ENCODE peak calls at places on chromosomes 7 and 10, in ten cellular contexts. One of them, this sample, is unnamed.

GRCh38 chr7:35846816-35847412 is 46.1 kb downstream of the SEPTIN7 start:
- DNase-seq in activated CD8-positive, alpha-beta memory T cell treated with anti-CD3 and anti-CD28 coated beads, Interleukin-2, amount 50 U/mL, for 48 hours: no peak
- DNase-seq in GM12865: no peak
- DNase-seq in T-helper 2 cell: no peak
- DNase-seq in endothelial cell: no peak
- DNase-seq in NCI-H1930: no peak
- DNase-seq in NCI-H1436: no peak
- DNase-seq in aorta: no peak
- DNase-seq in mammary epithelial cell: no peak
- DNase-seq in activated naive CD8-positive, alpha-beta T cell treated with anti-CD3 and anti-CD28 coated beads, Interleukin-2, amount 50 U/mL, for 24 hours: no peak
- DNase-seq in this sample: no peak

GRCh38 chr7:69367785-69368184 is 230.5 kb upstream of the AUTS2 start:
- DNase-seq in activated CD8-positive, alpha-beta memory T cell treated with anti-CD3 and anti-CD28 coated beads, Interleukin-2, amount 50 U/mL, for 48 hours: no peak
- DNase-seq in GM12865: no peak
- DNase-seq in T-helper 2 cell: no peak
- DNase-seq in endothelial cell: no peak
- DNase-seq in NCI-H1930: no peak
- DNase-seq in NCI-H1436: no peak
- DNase-seq in aorta: no peak
- DNase-seq in mammary epithelial cell: no peak
- DNase-seq in activated naive CD8-positive, alpha-beta T cell treated with anti-CD3 and anti-CD28 coated beads, Interleukin-2, amount 50 U/mL, for 24 hours: no peak
- DNase-seq in this sample: no peak

GRCh38 chr10:34612446-34612845 is 202.7 kb downstream of the PARD3 start:
- DNase-seq in activated CD8-positive, alpha-beta memory T cell treated with anti-CD3 and anti-CD28 coated beads, Interleukin-2, amount 50 U/mL, for 48 hours: no peak
- DNase-seq in GM12865: no peak
- DNase-seq in T-helper 2 cell: no peak
- DNase-seq in endothelial cell: no peak
- DNase-seq in NCI-H1930: no peak
- DNase-seq in NCI-H1436: no peak
- DNase-seq in aorta: no peak
- DNase-seq in mammary epithelial cell: peak; percentile 51
- DNase-seq in activated naive CD8-positive, alpha-beta T cell treated with anti-CD3 and anti-CD28 coated beads, Interleukin-2, amount 50 U/mL, for 24 hours: no peak
- DNase-seq in this sample: no peak

GRCh38 chr7:155412416-155413253 is 45.3 kb upstream of the EN2 start:
- DNase-seq in activated CD8-positive, alpha-beta memory T cell treated with anti-CD3 and anti-CD28 coated beads, Interleukin-2, amount 50 U/mL, for 48 hours: peak; percentile 80
- DNase-seq in GM12865: peak; percentile 66
- DNase-seq in T-helper 2 cell: no peak
- DNase-seq in endothelial cell: peak; percentile 83
- DNase-seq in NCI-H1930: peak; percentile 72
- DNase-seq in NCI-H1436: peak; percentile 32
- DNase-seq in aorta: no peak
- DNase-seq in mammary epithelial cell: peak; percentile 19
- DNase-seq in activated naive CD8-positive, alpha-beta T cell treated with anti-CD3 and anti-CD28 coated beads, Interleukin-2, amount 50 U/mL, for 24 hours: peak; percentile 65
- DNase-seq in this sample: no peak

GRCh38 chr7:136637826-136638225 is 230.6 kb upstream of the CHRM2 start:
- DNase-seq in activated CD8-positive, alpha-beta memory T cell treated with anti-CD3 and anti-CD28 coated beads, Interleukin-2, amount 50 U/mL, for 48 hours: no peak
- DNase-seq in GM12865: no peak
- DNase-seq in T-helper 2 cell: no peak
- DNase-seq in endothelial cell: no peak
- DNase-seq in NCI-H1930: no peak
- DNase-seq in NCI-H1436: no peak
- DNase-seq in aorta: no peak
- DNase-seq in mammary epithelial cell: no peak
- DNase-seq in activated naive CD8-positive, alpha-beta T cell treated with anti-CD3 and anti-CD28 coated beads, Interleukin-2, amount 50 U/mL, for 24 hours: no peak
- DNase-seq in this sample: no peak

GRCh38 chr10:101816913-101817541 is 1.2 kb downstream of the OGA start:
- DNase-seq in activated CD8-positive, alpha-beta memory T cell treated with anti-CD3 and anti-CD28 coated beads, Interleukin-2, amount 50 U/mL, for 48 hours: no peak
- DNase-seq in GM12865: no peak
- DNase-seq in T-helper 2 cell: no peak
- DNase-seq in endothelial cell: no peak
- DNase-seq in NCI-H1930: no peak
- DNase-seq in NCI-H1436: peak; percentile 15
- DNase-seq in aorta: no peak
- DNase-seq in mammary epithelial cell: no peak
- DNase-seq in activated naive CD8-positive, alpha-beta T cell treated with anti-CD3 and anti-CD28 coated beads, Interleukin-2, amount 50 U/mL, for 24 hours: peak; percentile 37
- DNase-seq in this sample: no peak

GRCh38 chr10:14926722-14927416 is 27.0 kb downstream of the DCLRE1C start:
- DNase-seq in activated CD8-positive, alpha-beta memory T cell treated with anti-CD3 and anti-CD28 coated beads, Interleukin-2, amount 50 U/mL, for 48 hours: no peak
- DNase-seq in GM12865: peak; percentile 86
- DNase-seq in T-helper 2 cell: no peak
- DNase-seq in endothelial cell: no peak
- DNase-seq in NCI-H1930: no peak
- DNase-seq in NCI-H1436: no peak
- DNase-seq in aorta: no peak
- DNase-seq in mammary epithelial cell: no peak
- DNase-seq in activated naive CD8-positive, alpha-beta T cell treated with anti-CD3 and anti-CD28 coated beads, Interleukin-2, amount 50 U/mL, for 24 hours: no peak
- DNase-seq in this sample: no peak

GRCh38 chr10:54796876-54797275 is 4.2 kb downstream of the PCDH15 start:
- DNase-seq in activated CD8-positive, alpha-beta memory T cell treated with anti-CD3 and anti-CD28 coated beads, Interleukin-2, amount 50 U/mL, for 48 hours: no peak
- DNase-seq in GM12865: no peak
- DNase-seq in T-helper 2 cell: no peak
- DNase-seq in endothelial cell: no peak
- DNase-seq in NCI-H1930: no peak
- DNase-seq in NCI-H1436: no peak
- DNase-seq in aorta: no peak
- DNase-seq in mammary epithelial cell: no peak
- DNase-seq in activated naive CD8-positive, alpha-beta T cell treated with anti-CD3 and anti-CD28 coated beads, Interleukin-2, amount 50 U/mL, for 24 hours: no peak
- DNase-seq in this sample: no peak

GRCh38 chr7:151925446-151926335 is 30.6 kb upstream of the GALNTL5 start:
- DNase-seq in activated CD8-positive, alpha-beta memory T cell treated with anti-CD3 and anti-CD28 coated beads, Interleukin-2, amount 50 U/mL, for 48 hours: no peak
- DNase-seq in GM12865: peak; percentile 13
- DNase-seq in T-helper 2 cell: no peak
- DNase-seq in endothelial cell: no peak
- DNase-seq in NCI-H1930: peak; percentile 33
- DNase-seq in NCI-H1436: no peak
- DNase-seq in aorta: peak; percentile 80
- DNase-seq in mammary epithelial cell: no peak
- DNase-seq in activated naive CD8-positive, alpha-beta T cell treated with anti-CD3 and anti-CD28 coated beads, Interleukin-2, amount 50 U/mL, for 24 hours: no peak
- DNase-seq in this sample: no peak

GRCh38 chr10:60414877-60415585 is 25.4 kb upstream of the ANK3 start:
- DNase-seq in activated CD8-positive, alpha-beta memory T cell treated with anti-CD3 and anti-CD28 coated beads, Interleukin-2, amount 50 U/mL, for 48 hours: no peak
- DNase-seq in GM12865: no peak
- DNase-seq in T-helper 2 cell: no peak
- DNase-seq in endothelial cell: no peak
- DNase-seq in NCI-H1930: no peak
- DNase-seq in NCI-H1436: no peak
- DNase-seq in aorta: no peak
- DNase-seq in mammary epithelial cell: peak; percentile 95
- DNase-seq in activated naive CD8-positive, alpha-beta T cell treated with anti-CD3 and anti-CD28 coated beads, Interleukin-2, amount 50 U/mL, for 24 hours: no peak
- DNase-seq in this sample: peak; percentile 55

GRCh38 chr7:136883046-136883445 is 14.6 kb downstream of the CHRM2 start:
- DNase-seq in activated CD8-positive, alpha-beta memory T cell treated with anti-CD3 and anti-CD28 coated beads, Interleukin-2, amount 50 U/mL, for 48 hours: no peak
- DNase-seq in GM12865: no peak
- DNase-seq in T-helper 2 cell: no peak
- DNase-seq in endothelial cell: no peak
- DNase-seq in NCI-H1930: no peak
- DNase-seq in NCI-H1436: no peak
- DNase-seq in aorta: no peak
- DNase-seq in mammary epithelial cell: no peak
- DNase-seq in activated naive CD8-positive, alpha-beta T cell treated with anti-CD3 and anti-CD28 coated beads, Interleukin-2, amount 50 U/mL, for 24 hours: no peak
- DNase-seq in this sample: no peak

GRCh38 chr10:70763567-70763966 is 21.6 kb downstream of the TBATA start:
- DNase-seq in activated CD8-positive, alpha-beta memory T cell treated with anti-CD3 and anti-CD28 coated beads, Interleukin-2, amount 50 U/mL, for 48 hours: no peak
- DNase-seq in GM12865: no peak
- DNase-seq in T-helper 2 cell: no peak
- DNase-seq in endothelial cell: no peak
- DNase-seq in NCI-H1930: no peak
- DNase-seq in NCI-H1436: no peak
- DNase-seq in aorta: no peak
- DNase-seq in mammary epithelial cell: no peak
- DNase-seq in activated naive CD8-positive, alpha-beta T cell treated with anti-CD3 and anti-CD28 coated beads, Interleukin-2, amount 50 U/mL, for 24 hours: no peak
- DNase-seq in this sample: no peak

GRCh38 chr10:111175786-111176185 is 99.0 kb downstream of the ADRA2A start:
- DNase-seq in activated CD8-positive, alpha-beta memory T cell treated with anti-CD3 and anti-CD28 coated beads, Interleukin-2, amount 50 U/mL, for 48 hours: no peak
- DNase-seq in GM12865: no peak
- DNase-seq in T-helper 2 cell: no peak
- DNase-seq in endothelial cell: peak; percentile 7
- DNase-seq in NCI-H1930: no peak
- DNase-seq in NCI-H1436: no peak
- DNase-seq in aorta: no peak
- DNase-seq in mammary epithelial cell: no peak
- DNase-seq in activated naive CD8-positive, alpha-beta T cell treated with anti-CD3 and anti-CD28 coated beads, Interleukin-2, amount 50 U/mL, for 24 hours: no peak
- DNase-seq in this sample: no peak

GRCh38 chr7:149027560-149028345 is 552 bp downstream of the PDIA4 start:
- DNase-seq in activated CD8-positive, alpha-beta memory T cell treated with anti-CD3 and anti-CD28 coated beads, Interleukin-2, amount 50 U/mL, for 48 hours: no peak
- DNase-seq in GM12865: no peak
- DNase-seq in T-helper 2 cell: no peak
- DNase-seq in endothelial cell: no peak
- DNase-seq in NCI-H1930: no peak
- DNase-seq in NCI-H1436: no peak
- DNase-seq in aorta: no peak
- DNase-seq in mammary epithelial cell: peak; percentile 12
- DNase-seq in activated naive CD8-positive, alpha-beta T cell treated with anti-CD3 and anti-CD28 coated beads, Interleukin-2, amount 50 U/mL, for 24 hours: no peak
- DNase-seq in this sample: no peak